ENCODE peak calls at places on chromosome 1, in nine cellular contexts. E, U, P, R, W, C, F, H and D are unnamed samples.

GRCh38 chr1:234108921-234109320 is 204.4 kb downstream of the SLC35F3 start:
- DNase-seq in C (no peak), P (no peak), H (no peak), R (no peak), E (no peak), U (no peak), F (no peak), W (no peak), D (no peak)

GRCh38 chr1:24803987-24804530 is 58.8 kb downstream of the CLIC4 start:
- DNase-seq in H (no peak), E (no peak), F (no peak), U (no peak), W (no peak), C (no peak), R (no peak), P (no peak), D (no peak)

GRCh38 chr1:236851871-236852270 is 56.8 kb downstream of the MTR start:
- DNase-seq in C (no peak), H (no peak), P (no peak), U (no peak), W (no peak), R (no peak), E (no peak), F (no peak), D (no peak)

GRCh38 chr1:53020588-53020987 is 41.4 kb upstream of the PODN start:
- DNase-seq in R (no peak), U (no peak), C (no peak), F (no peak), H (no peak), W (no peak), P (no peak), E (no peak), D (no peak)

GRCh38 chr1:183080406-183080805 is 57.2 kb downstream of the LAMC1 start:
- DNase-seq in P (no peak), W (no peak), E (no peak), F (no peak), U (no peak), H (no peak), R (no peak), C (no peak), D (no peak)

GRCh38 chr1:98333406-98333805 is 328.1 kb upstream of the SNX7 start:
- DNase-seq in H (no peak), R (no peak), F (no peak), W (no peak), U (no peak), P (no peak), C (no peak), E (no peak), D (no peak)

GRCh38 chr1:87236585-87236984 is 92.1 kb upstream of the LMO4 start:
- DNase-seq in F (no peak), R (no peak), W (no peak), P (no peak), E (no peak), U (no peak), C (no peak), H (no peak), D (no peak)

GRCh38 chr1:209433649-209434031 is 149.9 kb upstream of the CAMK1G start:
- DNase-seq in W (no peak), R (no peak), F (no peak), H (no peak), E (no peak), P (no peak), C (no peak), U (no peak), D (no peak)

GRCh38 chr1:224859651-224860050 is 69.8 kb upstream of the DNAH14 start:
- DNase-seq in R (no peak), F (no peak), U (no peak), E (no peak), P (no peak), C (no peak), W (no peak), H (no peak), D (no peak)

GRCh38 chr1:67126111-67126746 is 8.5 kb downstream of the C1orf141 start:
- DNase-seq in F (no peak), C (no peak), R (no peak), H (no peak), P (no peak), E (no peak), W (no peak), U (no peak), D (no peak)

GRCh38 chr1:8517579-8518489 is 199.9 kb downstream of the SLC45A1 start:
- DNase-seq in P (no peak), F (no peak), E (no peak), H (no peak), R (no peak), W (no peak), C (peak; percentile 66), U (no peak), D (no peak)

GRCh38 chr1:218369688-218370511 is 24.8 kb downstream of the TGFB2 start:
- DNase-seq in C (no peak), E (no peak), H (no peak), F (no peak), W (no peak), U (no peak), P (no peak), R (no peak), D (no peak)

GRCh38 chr1:86207323-86207722 is 50.8 kb upstream of the COL24A1 start:
- DNase-seq in H (no peak), W (no peak), U (no peak), F (no peak), P (peak; percentile 20), E (peak; percentile 8), C (no peak), R (no peak), D (no peak)

DNA sequence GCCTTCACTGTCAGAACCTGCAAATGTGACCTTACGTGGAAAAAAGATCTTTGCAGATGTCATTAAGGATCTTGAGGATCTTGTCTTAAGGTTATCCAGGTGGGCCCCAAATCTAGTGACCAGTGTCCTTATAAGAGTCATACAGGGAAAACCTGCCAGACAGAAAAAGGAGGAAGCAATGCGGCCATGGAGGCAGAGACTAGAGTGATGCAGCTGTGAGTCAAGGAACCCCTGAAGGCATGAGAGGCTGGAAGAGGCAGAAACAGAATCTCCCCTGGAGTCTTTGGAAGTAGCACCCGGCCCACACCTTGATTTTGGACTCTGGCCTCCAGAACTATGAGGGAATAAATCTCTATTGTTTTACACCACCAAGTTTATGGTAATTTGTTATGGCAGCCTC is 36.5 kb upstream of the DNASE2B start:
- DNase-seq in F (no peak), H (no peak), U (no peak), P (no peak), W (no peak), C (no peak), R (no peak), E (no peak), D (peak; percentile 26)
- H3K27ac ChIP-seq in F (no peak overlapping the region), H (no peak overlapping the region), U (no peak overlapping the region), P (no peak overlapping the region), W (no peak overlapping the region), C (no peak overlapping the region), R (no peak overlapping the region), E (no peak overlapping the region), D (no peak overlapping the region)

DNA sequence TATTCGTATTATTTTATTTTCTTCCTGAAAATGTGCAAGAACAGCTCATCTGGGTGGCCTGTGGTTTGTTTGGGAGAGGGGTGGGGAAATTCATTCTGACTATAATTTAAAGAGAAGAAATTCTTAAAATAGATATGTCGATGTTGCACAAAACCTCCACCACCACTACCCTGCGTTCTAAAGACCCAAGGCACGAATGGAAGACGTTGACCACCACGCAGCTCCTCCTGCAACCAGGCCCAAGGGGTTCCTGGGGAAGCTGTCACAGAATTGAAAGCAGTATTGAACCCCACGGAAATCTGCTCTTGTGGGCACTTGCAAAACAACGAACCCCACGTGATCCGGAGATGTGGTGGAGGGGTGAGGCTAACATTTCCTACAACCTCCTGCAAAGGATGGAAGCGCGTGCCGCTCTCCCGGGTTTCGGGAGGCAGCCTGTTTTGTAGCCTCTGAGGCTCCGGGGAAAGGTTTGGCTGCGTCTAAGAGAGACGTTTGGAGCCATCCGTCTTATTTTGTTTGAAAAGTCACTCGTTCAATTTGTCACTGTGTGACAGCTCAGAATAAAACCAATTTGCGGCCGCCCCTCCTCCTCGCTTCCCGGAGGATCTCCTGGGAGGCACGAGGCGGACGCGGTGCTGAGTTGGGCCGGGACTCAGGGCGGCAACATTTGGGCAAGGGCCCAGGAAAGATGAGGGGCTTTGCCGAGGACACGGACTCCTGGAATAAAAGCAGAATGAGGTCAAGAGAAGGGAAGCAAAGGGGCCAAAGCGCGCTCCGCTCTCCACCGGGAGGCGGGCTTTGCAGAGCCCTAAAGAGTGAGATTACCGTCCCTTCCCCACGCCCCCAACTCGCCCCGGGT is 791 bp upstream of the HLX start:
- DNase-seq in W (no peak), F (no peak), E (peak; percentile 49), H (no peak), U (no peak), P (peak; percentile 41), R (peak; percentile 60), C (no peak), D (no peak)
- TF ChIP-seq CTCF in W (no peak), F (no peak), E (no peak), H (no peak), U (no peak), P (no peak), R (no peak), C (no peak), D (no peak)

GRCh38 chr1:223144431-223144830 is 1.4 kb upstream of the TLR5 start:
- DNase-seq in W (no peak), P (no peak), F (no peak), R (no peak), C (no peak), U (no peak), H (no peak), E (no peak), D (no peak)

GRCh38 chr1:223142795-223143759 is at the start of gene TLR5:
- DNase-seq in F (peak; percentile 86), H (peak; percentile 57), W (peak; percentile 91), U (peak; percentile 86), C (peak; percentile 80), E (peak; percentile 91), P (peak; percentile 90), R (peak; percentile 95), D (peak; percentile 88)

GRCh38 chr1:223144914-223145313 is 1.9 kb upstream of the TLR5 start:
- DNase-seq in C (no peak), F (no peak), W (no peak), U (no peak), E (no peak), H (no peak), P (no peak), R (no peak), D (no peak)

GRCh38 chr1:223142269-223142668 is 779 bp downstream of the TLR5 start:
- DNase-seq in H (no peak), C (no peak), F (no peak), W (no peak), P (no peak), U (no peak), E (peak; percentile 8), R (no peak), D (no peak)

GRCh38 chr1:223143760-223144248 is 756 bp upstream of the TLR5 start:
- DNase-seq in E (peak; percentile 21), F (no peak), H (no peak), W (peak; percentile 25), C (peak; percentile 74), R (no peak), U (no peak), P (peak; percentile 24), D (no peak)
- H3K27ac ChIP-seq in E (peak overlapping the region; percentile 81), F (peak overlapping the region; percentile 78), H (peak overlapping the region; percentile 41), W (no peak overlapping the region), C (peak overlapping the region; percentile 79), R (peak overlapping the region; percentile 74), U (no peak overlapping the region), P (peak overlapping the region; percentile 42), D (no peak overlapping the region)

DNA sequence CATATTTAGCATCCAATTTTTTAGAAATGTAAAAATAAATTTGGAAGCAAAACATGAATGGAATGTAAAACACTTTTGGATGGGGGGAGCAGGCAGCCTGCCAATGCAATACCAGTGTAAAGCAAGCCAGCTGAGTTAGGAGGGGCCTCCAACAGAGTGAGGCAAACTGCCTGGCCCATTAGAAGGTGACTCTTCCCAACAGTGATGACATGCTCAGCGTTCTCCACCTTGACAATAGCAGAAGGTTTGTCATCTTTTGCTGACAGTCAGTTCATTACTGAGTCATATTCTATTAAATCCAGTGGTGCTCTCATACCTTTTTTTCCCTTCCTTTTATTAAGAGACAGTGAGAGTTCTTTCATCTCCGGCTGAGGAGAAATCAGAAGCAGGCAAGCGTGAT is 19.4 kb upstream of the EXO1 start:
- DNase-seq in W (no peak), C (no peak), U (no peak), F (no peak), E (no peak), R (no peak), P (no peak), H (no peak), D (no peak)
- TF ChIP-seq CTCF in W (no peak), C (no peak), U (no peak), F (no peak), E (no peak), R (no peak), P (no peak), H (no peak), D (no peak)